ENCODE peak calls at places on chromosomes 5 and 9, in five cellular contexts. C is H9, B is kidney, F is heart right ventricle, K is H1. O is an unnamed sample.

GRCh38 chr9:133888048-133888778 is 103.9 kb downstream of the VAV2 start:
- DNase-seq in C (no peak), B (no peak), F (no peak), K (peak; percentile 46), O (no peak)

GRCh38 chr5:178340187-178340586 is 107.6 kb upstream of the PHYKPL start:
- DNase-seq in C (no peak), B (no peak), F (no peak), K (no peak), O (no peak)

GRCh38 chr5:26181582-26181981 is 856.8 kb downstream of the CDH9 start:
- DNase-seq in C (no peak), B (no peak), F (no peak), K (no peak), O (no peak)

GRCh38 chr9:13513710-13514444 is 234.4 kb upstream of the MPDZ start:
- DNase-seq in C (peak; percentile 66), B (no peak), F (peak; percentile 17), K (peak; percentile 52), O (peak; percentile 66)

GRCh38 chr5:113087994-113088519 is 111.5 kb downstream of the DCP2 start:
- DNase-seq in C (no peak), B (no peak), F (peak; percentile 55), K (no peak), O (no peak)

GRCh38 chr5:23451156-23451555 is 56.3 kb upstream of the PRDM9 start:
- DNase-seq in C (no peak), B (no peak), F (no peak), K (no peak), O (no peak)

GRCh38 chr9:94533155-94533554 is 21.7 kb upstream of the PCAT7 start:
- DNase-seq in C (no peak), B (no peak), F (no peak), K (no peak), O (no peak)

GRCh38 chr9:125888220-125888619 is 141.0 kb downstream of the PBX3 start:
- DNase-seq in C (no peak), B (no peak), F (no peak), K (no peak), O (no peak)

GRCh38 chr9:125749951-125750655 is 2.9 kb downstream of the PBX3 start:
- DNase-seq in C (no peak), B (no peak), F (no peak), K (no peak), O (no peak)

GRCh38 chr9:37915911-37916470 is 12.1 kb upstream of the SLC25A51 start:
- DNase-seq in C (no peak), B (no peak), F (no peak), K (no peak), O (no peak)

GRCh38 chr5:179261301-179262125 is 83.7 kb downstream of the ADAMTS2 start:
- DNase-seq in C (peak; percentile 88), B (peak; percentile 63), F (no peak), K (peak; percentile 81), O (peak; percentile 94)

GRCh38 chr5:57745676-57746075 is 263.1 kb upstream of the ACTBL2 start:
- DNase-seq in C (no peak), B (no peak), F (no peak), K (no peak), O (no peak)

GRCh38 chr5:1019001-1019651 is 10.5 kb downstream of the NKD2 start:
- DNase-seq in C (no peak), B (peak; percentile 51), F (no peak), K (no peak), O (no peak)

GRCh38 chr5:18119156-18119785 is 485.0 kb downstream of the TAF11L14 start:
- DNase-seq in C (peak; percentile 58), B (no peak), F (no peak), K (peak; percentile 54), O (peak; percentile 89)

GRCh38 chr5:158519433-158520025 is 580.2 kb downstream of the EBF1 start:
- DNase-seq in C (no peak), B (no peak), F (no peak), K (no peak), O (no peak)
- H3K4me1 ChIP-seq in C (no peaks in the 10 kb centered on the region), B (no peaks in the 10 kb centered on the region), F (peaks cover 37% of the 10 kb centered on the region), K (no peaks in the 10 kb centered on the region), O (peaks cover 8% of the 10 kb centered on the region)

GRCh38 chr5:92907914-92908606 is 673.0 kb downstream of the NR2F1-AS1 start:
- DNase-seq in C (no peak), B (no peak), F (no peak), K (no peak), O (no peak)

GRCh38 chr5:92911293-92911692 is 669.7 kb downstream of the NR2F1-AS1 start:
- DNase-seq in C (no peak), B (no peak), F (no peak), K (no peak), O (no peak)

GRCh38 chr5:92911851-92912250 is 669.2 kb downstream of the NR2F1-AS1 start:
- DNase-seq in C (no peak), B (no peak), F (no peak), K (no peak), O (no peak)

GRCh38 chr5:92908952-92909351 is 672.1 kb downstream of the NR2F1-AS1 start:
- DNase-seq in C (no peak), B (no peak), F (no peak), K (no peak), O (no peak)

DNA sequence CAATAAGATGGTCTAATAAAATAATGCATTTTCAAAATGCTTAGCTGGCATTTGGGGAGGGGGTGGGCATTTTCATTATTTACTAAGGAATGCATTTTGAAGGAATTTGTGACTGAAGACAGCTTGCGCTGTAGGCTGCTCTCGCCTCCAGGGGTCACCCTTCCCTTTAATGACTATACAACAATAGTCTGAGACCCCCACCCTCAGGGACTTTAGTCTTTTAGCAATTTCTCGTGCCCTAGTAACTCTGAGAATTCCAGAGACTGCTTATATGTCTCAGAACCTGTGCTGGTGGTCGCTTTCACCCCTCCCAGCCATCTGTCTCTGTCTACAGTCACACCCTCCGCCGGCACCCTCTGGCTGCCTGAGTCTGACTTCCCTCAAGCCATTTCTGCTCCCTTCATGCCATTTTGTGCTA is 671.5 kb downstream of the NR2F1-AS1 start:
- DNase-seq in C (peak; percentile 60), B (no peak), F (no peak), K (peak; percentile 65), O (peak; percentile 81)
- TF ChIP-seq CTCF in C (peak; percentile 88), B (peak; percentile 29), F (peak; percentile 23), K (peak; percentile 63), O (peak; percentile 93)

GRCh38 chr5:150479416-150479815 is 28.5 kb upstream of the NDST1 start:
- DNase-seq in C (no peak), B (no peak), F (no peak), K (no peak), O (no peak)
- H3K27ac ChIP-seq in C (no peak overlapping the region), B (no peak overlapping the region), F (no peak overlapping the region), K (no peak overlapping the region), O (no peak overlapping the region)

GRCh38 chr5:154370730-154371334 is 75.0 kb upstream of the SAP30L start:
- DNase-seq in C (no peak), B (no peak), F (peak; percentile 53), K (no peak), O (no peak)
- H3K4me1 ChIP-seq in C (peaks cover 8% of the 10 kb centered on the region), B (no peaks in the 10 kb centered on the region), F (peaks cover 63% of the 10 kb centered on the region), K (peaks cover 11% of the 10 kb centered on the region), O (peaks cover 12% of the 10 kb centered on the region)

DNA sequence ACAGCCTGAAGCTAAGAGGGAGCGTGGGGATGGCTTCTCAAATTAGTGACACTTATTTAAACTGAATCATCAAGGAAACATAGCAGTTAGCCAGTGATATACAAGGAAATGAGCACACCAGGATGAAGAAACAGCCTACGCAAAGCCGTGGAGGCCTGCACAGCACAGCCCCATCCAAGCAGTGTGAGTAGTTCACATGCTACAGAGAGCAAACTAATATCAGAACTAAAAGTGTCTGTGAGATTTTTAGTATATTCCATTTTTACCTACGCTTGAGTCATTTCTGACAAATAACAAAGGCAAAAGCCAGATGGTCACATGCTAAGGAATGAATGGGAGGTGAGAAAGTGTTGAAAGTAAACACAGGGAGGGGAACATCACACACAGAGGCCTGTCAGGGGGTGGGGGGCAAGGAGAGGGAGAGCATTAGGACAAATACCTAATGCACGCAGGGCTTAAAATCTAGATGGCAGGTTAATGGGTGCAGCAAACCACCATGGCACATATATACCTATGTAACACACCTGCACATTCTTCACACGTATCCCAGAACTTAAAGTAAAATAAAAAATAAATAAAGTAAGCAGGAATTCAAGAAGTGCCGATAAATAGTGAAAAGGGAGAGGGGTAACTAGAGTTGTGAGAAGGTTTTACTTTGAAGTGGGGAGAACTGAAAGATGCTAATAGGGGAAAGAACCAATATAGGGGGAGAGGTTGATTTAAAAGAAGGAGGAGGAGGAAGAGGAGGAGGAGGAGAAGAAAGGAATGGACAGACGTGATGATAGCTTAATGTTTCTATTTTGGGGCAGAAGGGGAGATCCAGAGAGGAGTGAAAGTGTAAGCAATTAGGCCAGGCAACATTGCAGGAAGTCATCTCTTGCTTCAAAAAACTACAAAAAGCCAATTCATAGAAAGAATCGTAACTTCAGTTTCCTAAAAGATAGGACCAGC is 100.9 kb upstream of the PTGER4 start:
- DNase-seq in C (no peak), B (no peak), F (no peak), K (no peak), O (no peak)
- TF ChIP-seq CTCF in C (no peak), B (no peak), F (no peak), K (no peak), O (no peak)

DNA sequence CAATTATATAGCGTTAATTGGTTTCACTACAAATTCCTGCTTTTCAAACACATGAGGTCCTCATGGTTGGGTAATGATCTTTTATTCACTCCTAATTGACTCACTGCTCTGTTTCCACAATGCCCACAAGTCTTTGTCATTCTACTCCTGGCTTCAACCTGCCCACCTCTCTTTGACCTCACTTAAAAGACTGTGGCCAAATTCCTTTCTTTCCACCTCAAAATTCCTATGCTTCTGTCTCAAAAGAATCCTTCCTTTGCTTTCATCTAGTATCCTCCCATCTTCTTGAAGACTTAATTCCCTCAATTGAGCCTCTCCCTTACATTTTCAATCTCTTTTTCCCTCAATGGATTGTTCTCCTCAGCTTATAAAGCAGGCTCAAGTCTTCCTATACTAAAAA is 4.9 kb downstream of the APBA1 start:
- DNase-seq in C (no peak), B (no peak), F (no peak), K (no peak), O (no peak)
- H3K27ac ChIP-seq in C (no peak overlapping the region), B (no peak overlapping the region), F (no peak overlapping the region), K (no peak overlapping the region), O (no peak overlapping the region)

DNA sequence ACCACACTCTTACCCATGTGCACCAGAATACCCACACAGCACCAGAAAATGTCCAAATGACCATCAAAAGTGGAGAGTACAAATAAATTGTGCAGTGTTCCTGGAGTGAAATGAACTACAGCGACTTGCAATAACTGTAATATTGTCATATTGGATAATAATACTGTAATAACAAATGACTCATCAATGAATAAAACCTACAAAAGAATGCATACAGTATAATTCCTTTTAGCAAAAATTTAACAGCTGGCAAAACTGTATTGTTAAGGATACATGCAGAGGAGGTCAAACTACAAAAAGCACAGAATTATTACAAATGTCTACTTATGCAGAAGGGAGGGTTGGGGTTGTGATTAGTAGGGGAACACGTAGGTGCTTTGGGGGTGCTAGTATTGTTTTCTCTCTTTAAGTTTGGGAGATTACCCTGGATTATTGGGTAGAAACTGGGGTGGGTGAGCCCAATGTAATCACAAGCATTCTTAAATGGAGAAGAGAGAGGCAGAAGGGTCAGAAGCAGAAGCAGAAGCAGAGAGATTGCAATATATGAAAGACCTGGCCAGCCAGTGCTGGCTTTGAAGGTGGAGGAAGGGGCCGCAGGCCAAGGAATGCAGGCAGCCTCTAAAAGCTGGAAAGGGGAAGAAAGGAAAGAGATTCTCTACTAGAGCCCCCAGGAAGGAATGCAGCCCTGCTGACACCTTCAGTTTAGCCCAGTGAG is 21.8 kb downstream of the IRF1 start:
- DNase-seq in C (no peak), B (no peak), F (no peak), K (no peak), O (no peak)
- H3K4me1 ChIP-seq in C (peaks cover 11% of the 10 kb centered on the region), B (peaks cover 38% of the 10 kb centered on the region), F (peaks cover 81% of the 10 kb centered on the region), K (peaks cover 7% of the 10 kb centered on the region), O (no peaks in the 10 kb centered on the region)

O was measured in endodermal cell.